ENCODE peak calls at places on chromosomes 5 and 9, in five cellular contexts. One of them, this sample, is unnamed.

GRCh38 chr5:149073217-149073616 is 10.4 kb upstream of the SH3TC2 start:
- DNase-seq in dermis blood vessel endothelial cell: no peak
- DNase-seq in kidney epithelial cell: no peak
- DNase-seq in tibial nerve: no peak
- DNase-seq in activated naive CD4-positive, alpha-beta T cell: no peak
- DNase-seq in this sample: peak

GRCh38 chr9:115925424-115925823 is 228.2 kb upstream of the PAPPA start:
- DNase-seq in kidney epithelial cell: no peak
- DNase-seq in dermis blood vessel endothelial cell: no peak
- DNase-seq in activated naive CD4-positive, alpha-beta T cell: no peak
- DNase-seq in tibial nerve: no peak
- DNase-seq in this sample: no peak

GRCh38 chr5:41869150-41869738 is 981 bp downstream of the OXCT1 start:
- DNase-seq in activated naive CD4-positive, alpha-beta T cell: no peak
- DNase-seq in kidney epithelial cell: no peak
- DNase-seq in dermis blood vessel endothelial cell: peak
- DNase-seq in tibial nerve: peak
- DNase-seq in this sample: no peak

GRCh38 chr5:91328743-91329142 is 54.4 kb downstream of the ARRDC3 start:
- DNase-seq in dermis blood vessel endothelial cell: no peak
- DNase-seq in kidney epithelial cell: no peak
- DNase-seq in activated naive CD4-positive, alpha-beta T cell: no peak
- DNase-seq in tibial nerve: no peak
- DNase-seq in this sample: no peak

GRCh38 chr5:175478008-175478383 is 364 bp upstream of the SFXN1 start:
- DNase-seq in tibial nerve: no peak
- DNase-seq in activated naive CD4-positive, alpha-beta T cell: no peak
- DNase-seq in kidney epithelial cell: no peak
- DNase-seq in dermis blood vessel endothelial cell: no peak
- DNase-seq in this sample: no peak

GRCh38 chr9:28539432-28539831 is 966.2 kb upstream of the C9orf72 start:
- DNase-seq in activated naive CD4-positive, alpha-beta T cell: no peak
- DNase-seq in dermis blood vessel endothelial cell: no peak
- DNase-seq in tibial nerve: no peak
- DNase-seq in kidney epithelial cell: no peak
- DNase-seq in this sample: no peak

GRCh38 chr9:27784999-27785713 is 211.9 kb upstream of the C9orf72 start:
- DNase-seq in tibial nerve: no peak
- DNase-seq in activated naive CD4-positive, alpha-beta T cell: no peak
- DNase-seq in dermis blood vessel endothelial cell: no peak
- DNase-seq in kidney epithelial cell: no peak
- DNase-seq in this sample: no peak

GRCh38 chr9:96686638-96687335 is 31.7 kb upstream of the PRXL2C start:
- DNase-seq in dermis blood vessel endothelial cell: peak
- DNase-seq in tibial nerve: peak
- DNase-seq in activated naive CD4-positive, alpha-beta T cell: peak
- DNase-seq in kidney epithelial cell: peak
- DNase-seq in this sample: no peak

GRCh38 chr9:107481035-107481434 is 8.5 kb downstream of the KLF4 start:
- DNase-seq in activated naive CD4-positive, alpha-beta T cell: no peak
- DNase-seq in kidney epithelial cell: no peak
- DNase-seq in dermis blood vessel endothelial cell: peak
- DNase-seq in tibial nerve: no peak
- DNase-seq in this sample: peak

GRCh38 chr5:121121786-121122185 is 657.7 kb downstream of the PRR16 start:
- DNase-seq in dermis blood vessel endothelial cell: no peak
- DNase-seq in tibial nerve: no peak
- DNase-seq in activated naive CD4-positive, alpha-beta T cell: no peak
- DNase-seq in kidney epithelial cell: no peak
- DNase-seq in this sample: no peak

GRCh38 chr9:120281665-120282064 is 298.3 kb downstream of the CDK5RAP2 start:
- DNase-seq in activated naive CD4-positive, alpha-beta T cell: no peak
- DNase-seq in dermis blood vessel endothelial cell: no peak
- DNase-seq in kidney epithelial cell: no peak
- DNase-seq in tibial nerve: no peak
- DNase-seq in this sample: no peak

GRCh38 chr5:115168829-115169391 is 798 bp downstream of the TRIM36 start:
- DNase-seq in tibial nerve: no peak
- DNase-seq in activated naive CD4-positive, alpha-beta T cell: no peak
- DNase-seq in kidney epithelial cell: no peak
- DNase-seq in dermis blood vessel endothelial cell: peak
- DNase-seq in this sample: no peak

GRCh38 chr5:72255237-72255636 is 64.8 kb downstream of the MRPS27 start:
- DNase-seq in tibial nerve: no peak
- DNase-seq in dermis blood vessel endothelial cell: peak
- DNase-seq in kidney epithelial cell: no peak
- DNase-seq in activated naive CD4-positive, alpha-beta T cell: no peak
- DNase-seq in this sample: peak

GRCh38 chr9:137781906-137782585 is 95.5 kb upstream of the CACNA1B start:
- DNase-seq in kidney epithelial cell: no peak
- DNase-seq in activated naive CD4-positive, alpha-beta T cell: no peak
- DNase-seq in tibial nerve: no peak
- DNase-seq in dermis blood vessel endothelial cell: no peak
- DNase-seq in this sample: no peak

GRCh38 chr5:60632153-60632552 is 67.8 kb downstream of the DEPDC1B start:
- DNase-seq in kidney epithelial cell: no peak
- DNase-seq in dermis blood vessel endothelial cell: no peak
- DNase-seq in tibial nerve: no peak
- DNase-seq in activated naive CD4-positive, alpha-beta T cell: no peak
- DNase-seq in this sample: no peak

GRCh38 chr5:72815580-72816296 is 723 bp upstream of the TNPO1 start:
- DNase-seq in kidney epithelial cell: no peak
- DNase-seq in tibial nerve: peak
- DNase-seq in dermis blood vessel endothelial cell: no peak
- DNase-seq in activated naive CD4-positive, alpha-beta T cell: no peak
- DNase-seq in this sample: no peak

GRCh38 chr5:143118222-143118621 is 285.3 kb downstream of the NR3C1 start:
- DNase-seq in dermis blood vessel endothelial cell: no peak
- DNase-seq in kidney epithelial cell: no peak
- DNase-seq in activated naive CD4-positive, alpha-beta T cell: no peak
- DNase-seq in tibial nerve: no peak
- DNase-seq in this sample: no peak

GRCh38 chr5:72649449-72649848 is 142.2 kb upstream of the ZNF366 start:
- DNase-seq in activated naive CD4-positive, alpha-beta T cell: no peak
- DNase-seq in kidney epithelial cell: no peak
- DNase-seq in tibial nerve: no peak
- DNase-seq in dermis blood vessel endothelial cell: no peak
- DNase-seq in this sample: no peak

GRCh38 chr9:82903503-82903902 is 159.4 kb downstream of the RASEF start:
- DNase-seq in kidney epithelial cell: no peak
- DNase-seq in dermis blood vessel endothelial cell: no peak
- DNase-seq in activated naive CD4-positive, alpha-beta T cell: no peak
- DNase-seq in tibial nerve: no peak
- DNase-seq in this sample: peak

GRCh38 chr5:172637740-172638139 is 3.3 kb upstream of the NEURL1B start:
- DNase-seq in tibial nerve: no peak
- DNase-seq in activated naive CD4-positive, alpha-beta T cell: no peak
- DNase-seq in dermis blood vessel endothelial cell: no peak
- DNase-seq in kidney epithelial cell: no peak
- DNase-seq in this sample: no peak

GRCh38 chr9:20437466-20437865 is 184.8 kb downstream of the MLLT3 start:
- DNase-seq in dermis blood vessel endothelial cell: no peak
- DNase-seq in tibial nerve: no peak
- DNase-seq in activated naive CD4-positive, alpha-beta T cell: no peak
- DNase-seq in kidney epithelial cell: no peak
- DNase-seq in this sample: no peak

GRCh38 chr9:137555179-137555578 is 3.5 kb downstream of the MRPL41 start:
- DNase-seq in activated naive CD4-positive, alpha-beta T cell: no peak
- DNase-seq in tibial nerve: no peak
- DNase-seq in dermis blood vessel endothelial cell: no peak
- DNase-seq in kidney epithelial cell: no peak
- DNase-seq in this sample: no peak

GRCh38 chr9:114484854-114485443 is 20.3 kb downstream of the WHRN start:
- DNase-seq in kidney epithelial cell: no peak
- DNase-seq in dermis blood vessel endothelial cell: peak
- DNase-seq in activated naive CD4-positive, alpha-beta T cell: no peak
- DNase-seq in tibial nerve: no peak
- DNase-seq in this sample: no peak

GRCh38 chr9:34124103-34124502 is 2.4 kb downstream of the DCAF12 start:
- DNase-seq in activated naive CD4-positive, alpha-beta T cell: no peak
- DNase-seq in tibial nerve: no peak
- DNase-seq in kidney epithelial cell: no peak
- DNase-seq in dermis blood vessel endothelial cell: peak
- DNase-seq in this sample: no peak

GRCh38 chr9:84711936-84712335 is 42.4 kb downstream of the NTRK2 start:
- DNase-seq in activated naive CD4-positive, alpha-beta T cell: no peak
- DNase-seq in tibial nerve: peak
- DNase-seq in kidney epithelial cell: peak
- DNase-seq in dermis blood vessel endothelial cell: no peak
- DNase-seq in this sample: peak

This sample was measured in HT-29.